ENCODE peak calls at places on chromosomes 16 and 17, in seven cellular contexts. D is CD4-positive, alpha-beta memory T cell; W is thoracic aorta; F is A673; T is CD4-positive, CD25-positive, alpha-beta regulatory T cell; C is body of pancreas; R is PC-3. S is an unnamed sample.

GRCh38 chr17:57410169-57410568 is 153.8 kb downstream of the MSI2 start:
- DNase-seq in C (no peak), T (no peak), R (no peak), F (no peak), W (no peak), D (no peak), S (no peak)

GRCh38 chr17:79038545-79039135 is 14.7 kb downstream of the C1QTNF1 start:
- DNase-seq in F (no peak), T (no peak), D (no peak), R (peak), C (no peak), W (no peak), S (peak)

GRCh38 chr16:912684-913613 is 57.8 kb downstream of the LMF1 start:
- DNase-seq in T (no peak), F (peak), W (no peak), D (no peak), R (no peak), C (peak), S (no peak)

GRCh38 chr17:56737741-56738161 is 96.0 kb downstream of the C17orf67 start:
- DNase-seq in C (no peak), W (no peak), R (no peak), T (no peak), D (no peak), F (no peak), S (no peak)

GRCh38 chr16:55569025-55569424 is 2.5 kb downstream of the CAPNS2 start:
- DNase-seq in R (no peak), F (no peak), T (no peak), C (no peak), D (no peak), W (no peak), S (no peak)

GRCh38 chr17:38325221-38325851 is 18.4 kb downstream of the GPR179 start:
- DNase-seq in D (no peak), T (no peak), W (no peak), F (no peak), R (no peak), C (no peak), S (no peak)

GRCh38 chr16:14369734-14370598 is 260.1 kb downstream of the PARN start:
- DNase-seq in D (no peak), W (no peak), R (no peak), F (no peak), T (no peak), C (no peak), S (no peak)

GRCh38 chr17:1009411-1010085 is 12.6 kb downstream of the TIMM22 start:
- DNase-seq in C (no peak), T (no peak), R (no peak), D (no peak), F (no peak), W (no peak), S (no peak)

GRCh38 chr16:87047221-87048037 is 269.8 kb downstream of the C16orf95 start:
- DNase-seq in D (no peak), C (no peak), T (no peak), R (no peak), F (no peak), W (no peak), S (no peak)

GRCh38 chr16:80924372-80924978 is 82.2 kb downstream of the CMC2 start:
- DNase-seq in W (no peak), F (peak), C (peak), T (peak), R (peak), D (peak), S (peak)

GRCh38 chr17:7438050-7438614 is 1.2 kb upstream of the FGF11 start:
- DNase-seq in R (no peak), W (no peak), D (peak), F (peak), C (peak), T (no peak), S (peak)

GRCh38 chr17:30256756-30257506 is 21.4 kb upstream of the SLC6A4 start:
- DNase-seq in F (no peak), W (no peak), C (no peak), D (no peak), T (no peak), R (no peak), S (no peak)

GRCh38 chr17:68197997-68198930 is 49.6 kb upstream of the AMZ2 start:
- DNase-seq in C (no peak), R (peak), W (no peak), T (no peak), D (no peak), F (no peak), S (no peak)

GRCh38 chr17:16455997-16456769 is 35.8 kb downstream of the LRRC75A start:
- DNase-seq in T (no peak), R (no peak), W (no peak), D (no peak), F (no peak), C (no peak), S (no peak)

GRCh38 chr17:32299579-32300158 is 34.0 kb downstream of the RHBDL3 start:
- DNase-seq in W (no peak), T (no peak), F (no peak), D (no peak), R (no peak), C (no peak), S (no peak)

GRCh38 chr17:4485676-4486646 is 12.7 kb upstream of the SPNS2 start:
- DNase-seq in C (no peak), T (peak), F (no peak), W (no peak), R (no peak), D (peak), S (no peak)

GRCh38 chr17:36665417-36665816 is 64.0 kb downstream of the MRM1 start:
- DNase-seq in D (no peak), F (no peak), C (no peak), R (peak), T (no peak), W (no peak), S (no peak)

GRCh38 chr16:54677551-54677950 is 253.1 kb upstream of the IRX5 start:
- DNase-seq in W (no peak), D (no peak), F (no peak), T (no peak), C (no peak), R (no peak), S (no peak)

GRCh38 chr17:77968788-77969187 is 10.3 kb downstream of the TNRC6C start:
- DNase-seq in W (no peak), R (no peak), D (no peak), F (no peak), T (no peak), C (no peak), S (no peak)

GRCh38 chr17:7250655-7251329 is 742 bp downstream of the CTDNEP1 start:
- DNase-seq in C (no peak), T (no peak), W (no peak), D (peak), F (no peak), R (no peak), S (no peak)

GRCh38 chr16:1137604-1138003 is 15.3 kb upstream of the CACNA1H start:
- DNase-seq in R (no peak), W (no peak), D (no peak), C (peak), T (no peak), F (no peak), S (peak)

GRCh38 chr17:61196302-61196704 is 203.3 kb upstream of the TBX2 start:
- DNase-seq in R (no peak), W (no peak), T (no peak), D (no peak), C (no peak), F (no peak), S (no peak)

GRCh38 chr16:17286443-17286842 is 184.3 kb downstream of the XYLT1 start:
- DNase-seq in C (no peak), W (no peak), D (no peak), F (no peak), R (no peak), T (no peak), S (no peak)

GRCh38 chr16:86653289-86654006 is 75.1 kb downstream of the FOXL1 start:
- DNase-seq in D (no peak), F (no peak), W (no peak), T (no peak), R (no peak), C (no peak), S (no peak)

GRCh38 chr16:54135361-54136275 is 151.0 kb downstream of the IRX3 start:
- DNase-seq in W (no peak), F (no peak), R (peak), T (no peak), C (no peak), D (no peak), S (no peak)

GRCh38 chr16:19717781-19718623 is at the start of the genes IQCK and KNOP1:
- DNase-seq in R (peak), C (peak), T (peak), F (peak), W (peak), D (peak), S (peak)

GRCh38 chr17:47621293-47622178 is 28.2 kb upstream of the KPNB1 start:
- DNase-seq in T (no peak), D (no peak), W (no peak), R (peak), F (peak), C (no peak), S (no peak)

GRCh38 chr16:73737637-73738036 is 559.0 kb upstream of the PSMD7 start:
- DNase-seq in T (no peak), F (no peak), D (no peak), W (no peak), R (no peak), C (no peak), S (no peak)

GRCh38 chr16:48971571-48972071 is 310.0 kb downstream of the CBLN1 start:
- DNase-seq in T (no peak), F (peak), C (no peak), D (no peak), R (peak), W (no peak), S (no peak)

GRCh38 chr17:45357364-45357997 is 40.7 kb upstream of the MAP3K14 start:
- DNase-seq in F (no peak), C (no peak), R (no peak), T (no peak), W (no peak), D (no peak), S (no peak)

GRCh38 chr17:31726980-31727427 is 132.0 kb downstream of the COPRS start:
- DNase-seq in C (no peak), T (no peak), D (no peak), F (no peak), R (peak), W (no peak), S (no peak)

GRCh38 chr17:79335456-79335855 is 260.8 kb downstream of the ENGASE start:
- DNase-seq in D (no peak), F (no peak), R (no peak), W (no peak), T (no peak), C (no peak), S (no peak)

GRCh38 chr16:84054916-84055315 is 12.3 kb upstream of the SLC38A8 start:
- DNase-seq in D (no peak), F (no peak), R (no peak), C (no peak), W (no peak), T (no peak), S (peak)

GRCh38 chr16:66984902-66985311 is 3.5 kb upstream of the CES4A start:
- DNase-seq in D (peak), T (no peak), C (no peak), F (no peak), R (no peak), W (no peak), S (no peak)

GRCh38 chr16:19505600-19506303 is 16.1 kb downstream of the GDE1 start:
- DNase-seq in R (peak), C (no peak), W (no peak), F (no peak), D (no peak), T (no peak), S (no peak)

GRCh38 chr16:68234188-68235104 is 1.5 kb downstream of the ESRP2 start:
- DNase-seq in T (no peak), W (no peak), F (no peak), R (peak), C (peak), D (peak), S (no peak)

GRCh38 chr16:73434621-73435020 is 386.7 kb upstream of the ZFHX3 start:
- DNase-seq in D (no peak), T (no peak), W (no peak), R (no peak), C (no peak), F (no peak), S (no peak)

GRCh38 chr16:72111653-72112451 is 18.2 kb downstream of the DHX38 start:
- DNase-seq in F (peak), R (no peak), D (no peak), C (no peak), W (no peak), T (no peak), S (no peak)

DNA sequence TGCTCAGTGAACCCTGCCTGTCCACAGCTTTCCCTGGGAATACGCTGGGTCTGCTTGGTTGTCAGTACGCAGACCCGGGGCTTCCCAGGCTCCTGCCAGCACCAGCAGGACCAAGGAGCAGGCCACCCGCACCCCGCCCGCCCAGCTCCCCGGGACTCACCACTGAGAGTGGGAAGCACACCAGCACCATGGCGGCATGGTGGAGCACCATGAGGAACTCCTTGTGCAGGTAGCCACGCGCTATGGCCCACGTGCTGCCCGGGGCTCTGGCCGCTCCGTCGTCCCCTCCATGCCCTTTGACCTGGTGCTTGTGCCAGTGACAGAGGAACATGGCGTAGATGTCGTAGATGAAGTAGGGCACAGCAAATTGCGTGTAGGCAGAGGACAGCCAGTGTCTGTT is 3.5 kb downstream of the C16orf92 start:
- DNase-seq in C (no peak), W (no peak), D (no peak), F (no peak), R (no peak), T (no peak), S (no peak)
- H3K4me3 ChIP-seq in C (no peak), W (no peak), D (no peak), F (no peak), R (no peak), T (no peak), S (no peak)

GRCh38 chr16:58125781-58126335 is 3.3 kb downstream of the CFAP20 start:
- DNase-seq in C (no peak), F (no peak), W (no peak), D (peak), R (no peak), T (no peak), S (no peak)

GRCh38 chr16:58127634-58128033 is 1.5 kb downstream of the CFAP20 start:
- DNase-seq in R (peak), T (no peak), W (no peak), F (no peak), D (peak), C (no peak), S (peak)

GRCh38 chr16:58128181-58128631 is 975 bp downstream of the CFAP20 start:
- DNase-seq in C (no peak), F (no peak), W (no peak), D (peak), R (no peak), T (no peak), S (peak)

GRCh38 chr16:58126451-58126968 is 2.7 kb downstream of the CFAP20 start:
- DNase-seq in D (no peak), T (no peak), W (no peak), F (no peak), C (no peak), R (no peak), S (no peak)

DNA sequence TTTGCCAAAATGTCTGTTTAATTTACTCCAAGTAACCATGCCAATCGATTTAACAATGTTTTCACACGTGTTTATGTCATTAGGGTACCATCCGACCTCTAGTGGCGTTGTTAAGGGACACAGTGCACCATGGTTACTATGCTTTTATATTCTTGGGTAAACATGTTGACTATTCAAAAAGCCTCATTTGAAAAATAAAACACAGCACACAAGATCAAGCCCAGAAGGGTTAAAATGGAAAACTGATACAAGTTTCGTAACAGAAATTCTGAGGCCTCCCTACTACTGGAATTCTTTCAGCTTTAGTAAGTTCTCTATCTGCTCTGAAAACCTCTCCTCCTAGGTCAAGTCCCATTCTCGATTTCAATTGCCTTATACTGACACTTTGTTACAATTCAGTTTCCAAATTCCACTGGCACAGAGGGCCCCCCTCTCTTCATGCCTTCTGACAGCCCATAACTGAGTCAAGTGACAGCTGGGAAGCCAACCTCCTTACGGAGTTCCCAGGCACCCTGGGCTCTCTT is 2.1 kb downstream of the CFAP20 start:
- DNase-seq in W (no peak), D (peak), R (peak), T (peak), F (peak), C (peak), S (peak)
- H3K4me3 ChIP-seq in W (peak), D (no peak), R (peak), T (peak), F (peak), C (no peak), S (no peak)

DNA sequence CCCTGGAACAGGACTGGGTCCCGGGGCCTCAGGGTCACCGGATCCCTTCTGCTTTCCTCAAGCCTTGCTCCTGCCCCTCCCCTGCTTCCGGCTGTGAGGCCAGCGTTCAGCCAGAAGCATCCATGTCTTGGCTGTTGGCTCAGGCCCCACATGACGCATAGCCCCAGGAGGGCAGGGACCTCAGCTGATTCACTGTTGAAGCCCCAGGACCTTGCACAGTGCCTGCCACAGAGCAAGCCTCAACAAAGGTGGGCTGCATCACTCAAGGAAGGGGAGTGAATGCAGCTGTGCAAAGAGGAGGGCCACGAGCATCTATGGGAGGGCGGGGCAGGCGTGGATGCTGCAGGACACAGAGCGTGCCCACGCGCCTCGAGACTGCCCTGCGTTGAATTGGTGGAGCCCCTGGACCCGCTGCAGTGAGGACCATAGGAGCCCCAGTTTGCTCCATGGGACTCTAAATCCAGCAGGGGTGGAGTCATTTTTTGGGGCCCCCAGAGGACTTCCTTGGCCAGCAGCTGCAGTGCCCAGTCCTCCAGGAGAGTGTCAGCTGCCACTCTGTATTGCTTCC is 28.2 kb upstream of the ITGA3 start:
- DNase-seq in C (peak), T (no peak), W (peak), F (peak), R (peak), D (no peak), S (no peak)
- H3K4me3 ChIP-seq in C (no peak), T (no peak), W (peak), F (no peak), R (peak), D (no peak), S (no peak)

GRCh38 chr17:76586741-76587487 is 1.3 kb upstream of the ST6GALNAC2 start:
- DNase-seq in F (no peak), R (no peak), D (no peak), T (no peak), C (no peak), W (no peak), S (no peak)
- H3K4me3 ChIP-seq in F (no peak), R (no peak), D (no peak), T (no peak), C (no peak), W (no peak), S (no peak)

GRCh38 chr16:85422374-85423185 is 190.5 kb upstream of the GSE1 start:
- DNase-seq in C (peak), R (no peak), T (no peak), F (no peak), D (no peak), W (no peak), S (peak)
- H3K4me3 ChIP-seq in C (no peak), R (no peak), T (no peak), F (no peak), D (no peak), W (no peak), S (no peak)

GRCh38 chr16:57863434-57864160 is 61.3 kb upstream of the KIFC3 start:
- DNase-seq in F (peak), C (peak), T (no peak), D (no peak), W (peak), R (peak), S (peak)
- H3K4me3 ChIP-seq in F (peak), C (no peak), T (no peak), D (no peak), W (no peak), R (no peak), S (no peak)

DNA sequence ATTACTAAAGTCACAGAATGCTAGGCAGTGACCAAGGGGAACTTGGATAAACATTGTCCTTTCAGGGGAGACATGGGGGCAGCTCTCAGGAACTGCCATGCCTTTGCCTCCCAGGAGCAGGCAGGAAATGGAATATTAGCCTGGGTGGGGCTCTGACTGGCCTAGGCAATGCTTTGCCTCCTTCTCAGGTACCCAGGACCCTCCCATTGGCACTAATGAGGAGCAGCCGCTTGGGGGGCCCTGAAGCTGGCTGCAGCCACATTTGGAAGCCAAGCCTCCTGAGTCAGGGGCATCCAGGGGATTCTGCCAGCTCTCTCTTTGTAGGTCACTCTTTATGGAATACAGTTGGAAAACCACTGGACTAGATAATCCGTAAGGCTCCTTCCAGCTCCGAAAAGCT is 5.5 kb downstream of the CPSF4L start:
- DNase-seq in F (no peak), C (no peak), T (no peak), D (no peak), R (no peak), W (no peak), S (no peak)
- H3K4me3 ChIP-seq in F (no peak), C (no peak), T (no peak), D (no peak), R (no peak), W (no peak), S (no peak)

DNA sequence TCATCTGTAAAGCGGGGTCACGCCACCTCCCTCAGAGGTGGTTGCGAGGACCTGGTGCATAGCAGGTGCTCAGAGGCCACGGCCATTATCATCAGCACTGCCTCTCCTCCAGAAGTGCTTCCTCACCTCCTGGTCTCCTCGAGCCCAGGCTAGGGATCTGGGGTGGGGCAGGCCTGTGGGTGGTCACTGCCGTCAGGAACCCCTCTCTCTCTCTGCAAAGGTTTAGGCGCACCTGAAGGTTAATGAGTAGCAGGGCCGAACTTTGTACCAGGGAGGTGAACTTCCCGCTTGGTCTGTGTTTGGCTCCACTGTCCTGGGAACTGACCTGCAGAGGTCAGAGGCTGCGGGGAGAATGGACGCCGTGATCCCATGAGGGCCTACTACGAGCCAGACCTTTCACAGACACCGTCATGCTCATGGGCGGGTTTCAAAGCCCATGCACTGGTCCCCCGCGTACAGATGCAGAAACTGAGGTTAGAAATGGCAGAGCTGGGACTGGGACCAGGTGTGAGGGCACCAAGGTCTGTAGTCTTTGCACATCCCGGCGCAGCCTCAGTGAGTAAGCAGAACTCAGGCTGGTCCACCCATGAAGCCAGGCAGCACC is 13.8 kb downstream of the JUP start:
- DNase-seq in R (no peak), C (no peak), F (no peak), T (no peak), D (no peak), W (no peak), S (peak)
- H3K4me3 ChIP-seq in R (peak), C (no peak), F (no peak), T (no peak), D (no peak), W (no peak), S (no peak)

S was measured in Peyer's patch.